ENCODE peak calls at places on chromosome 3, in five cellular contexts. U, M, B, F and X are unnamed samples.

GRCh38 chr3:172520332-172520831 is 2.8 kb downstream of the TNFSF10 start:
- DNase-seq in M (no peak), U (peak; percentile 77), B (no peak), F (no peak), X (no peak)

GRCh38 chr3:57281710-57282109 is 10.8 kb downstream of the ASB14 start:
- DNase-seq in M (no peak), B (peak; percentile 43), U (peak; percentile 58), F (no peak), X (no peak)

GRCh38 chr3:134794950-134795775 is at the start of gene EPHB1:
- DNase-seq in M (peak; percentile 97), B (peak; percentile 79), F (peak; percentile 60), U (peak; percentile 95), X (peak; percentile 98)

GRCh38 chr3:124584245-124584551 is 146.1 kb upstream of the UMPS start:
- DNase-seq in B (no peak), U (no peak), F (no peak), M (no peak), X (no peak)

GRCh38 chr3:128969993-128970740 is 23.7 kb downstream of the CFAP92 start:
- DNase-seq in F (peak; percentile 15), M (peak; percentile 74), B (peak; percentile 50), U (peak; percentile 70), X (peak; percentile 78)

GRCh38 chr3:52881834-52882233 is 15.5 kb downstream of the STIMATE start:
- DNase-seq in M (no peak), U (no peak), B (no peak), F (no peak), X (no peak)

GRCh38 chr3:7293286-7293685 is 432.4 kb downstream of the GRM7 start:
- DNase-seq in B (no peak), F (no peak), M (no peak), U (no peak), X (no peak)

GRCh38 chr3:141414141-141414689 is 45.9 kb downstream of the ZBTB38 start:
- DNase-seq in U (peak; percentile 88), B (no peak), M (no peak), F (no peak), X (no peak)

GRCh38 chr3:150925751-150926201 is 20.5 kb upstream of the MINDY4B start:
- DNase-seq in M (peak; percentile 76), U (peak; percentile 51), B (peak; percentile 61), F (peak; percentile 42), X (peak; percentile 96)

GRCh38 chr3:127610105-127610504 is 11.9 kb downstream of the MCM2 start:
- DNase-seq in M (no peak), F (no peak), B (peak; percentile 15), U (peak; percentile 79), X (no peak)

GRCh38 chr3:15430624-15431023 is 3.2 kb downstream of the EAF1 start:
- DNase-seq in B (no peak), F (no peak), U (no peak), M (no peak), X (no peak)

GRCh38 chr3:182501861-182502260 is 291.4 kb upstream of the ATP11B start:
- DNase-seq in B (no peak), F (no peak), M (peak; percentile 73), U (no peak), X (peak; percentile 7)

GRCh38 chr3:249587-250262 is 53.2 kb downstream of the CHL1 start:
- DNase-seq in U (no peak), B (no peak), F (no peak), M (no peak), X (no peak)

GRCh38 chr3:10228248-10228950 is 19.9 kb upstream of the TATDN2 start:
- DNase-seq in F (no peak), M (no peak), U (peak; percentile 38), B (peak; percentile 61), X (no peak)

GRCh38 chr3:42130007-42130328 is 38.8 kb downstream of the TRAK1 start:
- DNase-seq in B (no peak), M (no peak), F (no peak), U (no peak), X (no peak)

GRCh38 chr3:191809326-191809949 is 348.5 kb downstream of the PYDC2 start:
- DNase-seq in B (no peak), M (peak; percentile 4), F (no peak), U (no peak), X (peak; percentile 49)

GRCh38 chr3:189529468-189529867 is 101.7 kb upstream of the TP63 start:
- DNase-seq in M (no peak), F (no peak), B (no peak), U (no peak), X (no peak)

GRCh38 chr3:185175370-185175987 is 22.6 kb upstream of the C3orf70 start:
- DNase-seq in B (no peak), U (no peak), F (no peak), M (peak; percentile 30), X (peak; percentile 67)

GRCh38 chr3:128071771-128072453 is 19.7 kb downstream of the SEC61A1 start:
- DNase-seq in B (no peak), U (no peak), M (no peak), F (no peak), X (no peak)

GRCh38 chr3:178500631-178501030 is 35.6 kb upstream of the KCNMB2 start:
- DNase-seq in M (no peak), F (no peak), U (peak; percentile 31), B (peak; percentile 40), X (no peak)

GRCh38 chr3:150256336-150256735 is 151.8 kb upstream of the TSC22D2 start:
- DNase-seq in U (no peak), F (no peak), B (no peak), M (no peak), X (no peak)

GRCh38 chr3:41350441-41350840 is 151.1 kb downstream of the CTNNB1 start:
- DNase-seq in B (peak; percentile 27), F (no peak), M (no peak), U (peak; percentile 63), X (no peak)

GRCh38 chr3:197758512-197758911 is 8.8 kb downstream of the FYTTD1 start:
- DNase-seq in M (no peak), U (no peak), F (no peak), B (no peak), X (no peak)

GRCh38 chr3:170500995-170501394 is 82.3 kb downstream of the CLDN11 start:
- DNase-seq in B (no peak), M (no peak), U (no peak), F (no peak), X (peak; percentile 12)

GRCh38 chr3:114112696-114113095 is 56.2 kb downstream of the QTRT2 start:
- DNase-seq in U (peak; percentile 35), B (peak; percentile 24), F (no peak), M (no peak), X (no peak)

GRCh38 chr3:184583345-184584000 is 21.9 kb downstream of the EPHB3 start:
- DNase-seq in M (peak; percentile 71), F (no peak), U (peak; percentile 82), B (no peak), X (no peak)

GRCh38 chr3:32821686-32822296 is 4.0 kb downstream of the TRIM71 start:
- DNase-seq in U (no peak), B (no peak), F (no peak), M (peak; percentile 81), X (peak; percentile 56)
- TF ChIP-seq EZH2 in U (no peak), B (no peak), F (no peak), M (no peak), X (no peak)

DNA sequence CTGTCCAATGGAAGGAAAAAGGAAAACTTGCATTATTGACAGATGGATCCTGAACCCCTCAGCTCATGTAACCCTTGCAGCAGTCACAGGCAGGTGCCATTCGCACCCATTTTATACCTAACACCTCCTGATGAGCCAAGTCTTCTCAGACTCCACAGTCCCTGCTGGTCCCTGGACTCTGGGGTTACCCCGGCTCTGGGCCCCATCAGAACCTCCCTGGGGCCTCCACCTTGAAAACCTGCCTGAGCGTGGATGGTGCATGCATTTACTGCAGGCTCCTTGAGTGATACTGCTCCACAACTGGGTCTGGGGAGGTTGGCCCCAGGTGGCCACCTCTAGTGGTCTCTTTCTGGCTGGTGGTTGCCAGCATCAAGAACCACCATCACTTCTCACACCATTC is 15.9 kb upstream of the DOCK3 start:
- DNase-seq in F (no peak), M (no peak), U (no peak), B (no peak), X (no peak)
- TF ChIP-seq EZH2phosphoT487 in F (no peak), M (no peak), U (no peak), B (no peak), X (no peak)

GRCh38 chr3:48662753-48663488 is at the start of gene CELSR3:
- DNase-seq in M (peak; percentile 96), F (peak; percentile 75), B (peak; percentile 16), U (peak; percentile 95), X (peak; percentile 95)
- TF ChIP-seq EZH2 in M (no peak), F (no peak), B (no peak), U (no peak), X (no peak)

GRCh38 chr3:36229496-36229895 is 150.8 kb upstream of the STAC start:
- DNase-seq in U (no peak), B (no peak), F (no peak), M (no peak), X (no peak)

DNA sequence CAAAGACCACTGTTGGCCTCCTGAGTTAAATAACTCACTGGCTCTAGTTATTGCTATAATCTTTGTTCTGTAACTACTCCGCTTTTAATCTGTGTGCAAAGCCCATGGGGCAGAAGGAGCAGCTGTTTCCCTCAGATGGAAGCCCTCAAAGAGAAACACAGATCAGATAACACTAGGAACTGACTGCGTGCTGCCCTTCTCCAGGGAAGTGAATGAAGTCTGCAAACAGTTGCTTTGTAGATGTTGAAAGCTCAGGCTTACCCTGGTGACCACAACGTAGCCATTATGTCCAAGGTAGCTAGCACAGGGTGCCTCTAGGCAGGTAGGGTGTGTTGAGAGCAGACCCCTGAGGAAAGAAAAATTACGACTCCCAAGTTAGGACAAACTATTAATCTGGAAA is 152.3 kb upstream of the STAC start:
- DNase-seq in U (no peak), F (no peak), B (no peak), M (no peak), X (no peak)
- TF ChIP-seq EZH2phosphoT487 in U (no peak), F (no peak), B (no peak), M (no peak), X (no peak)